ENCODE peak calls at places on chromosomes 4 and X, in five cellular contexts. V, G, R, H and D are unnamed samples.

GRCh38 chr4:71198958-71199357 is 139.9 kb upstream of the SLC4A4 start:
- DNase-seq in V (no peak), G (no peak), R (no peak), H (no peak), D (peak; percentile 30)

GRCh38 chrX:154531626-154532025 is 15.0 kb downstream of the G6PD start:
- DNase-seq in V (peak; percentile 39), G (no peak), R (peak; percentile 44), H (no peak), D (no peak)

GRCh38 chr4:7970031-7970946 is 30.6 kb upstream of the AFAP1 start:
- DNase-seq in V (no peak), G (peak; percentile 29), R (no peak), H (no peak), D (peak; percentile 54)

GRCh38 chrX:105837227-105837626 is 14.9 kb downstream of the NRK start:
- DNase-seq in V (peak; percentile 86), G (peak; percentile 87), R (peak; percentile 83), H (peak; percentile 2), D (no peak)

GRCh38 chr4:99405433-99406115 is 29.6 kb downstream of the ADH7 start:
- DNase-seq in V (peak; percentile 88), G (peak; percentile 57), R (peak; percentile 79), H (peak; percentile 75), D (peak; percentile 43)

GRCh38 chrX:40108959-40109287 is 11.2 kb upstream of the BCOR start:
- DNase-seq in V (peak; percentile 75), G (peak; percentile 77), R (no peak), H (peak; percentile 77), D (peak; percentile 57)

GRCh38 chr4:155766544-155766943 is 7.7 kb downstream of the GUCY1B1 start:
- DNase-seq in V (no peak), G (no peak), R (no peak), H (no peak), D (no peak)

GRCh38 chr4:85909851-85910250 is 434.9 kb downstream of the ARHGAP24 start:
- DNase-seq in V (no peak), G (no peak), R (no peak), H (no peak), D (no peak)

GRCh38 chr4:77579406-77580076 is 26.1 kb upstream of the CXCL13 start:
- DNase-seq in V (peak; percentile 86), G (no peak), R (no peak), H (no peak), D (no peak)

GRCh38 chrX:70494441-70494840 is 49.8 kb downstream of the DLG3 start:
- DNase-seq in V (peak; percentile 39), G (no peak), R (no peak), H (no peak), D (no peak)

GRCh38 chr4:174349156-174349555 is 65.4 kb downstream of the CEP44 start:
- DNase-seq in V (no peak), G (no peak), R (no peak), H (no peak), D (no peak)